ENCODE peak calls at places on chromosomes 7 and 10, in four cellular contexts. One of them, this sample, is unnamed.

GRCh38 chr10:130242483-130242882 is 106.3 kb downstream of the GLRX3 start:
- DNase-seq in stimulated activated CD4-positive, alpha-beta T cell treated with anti-CD3 and anti-CD28 coated beads, TNF-alpha, amount 100 ng/mL, for 4 hours: no peak
- DNase-seq in T-helper 1 cell: no peak
- DNase-seq in left ventricle myocardium inferior: no peak
- DNase-seq in this sample: no peak

GRCh38 chr7:50267525-50268041 is 36.9 kb upstream of the IKZF1 start:
- DNase-seq in stimulated activated CD4-positive, alpha-beta T cell treated with anti-CD3 and anti-CD28 coated beads, TNF-alpha, amount 100 ng/mL, for 4 hours: no peak
- DNase-seq in T-helper 1 cell: no peak
- DNase-seq in left ventricle myocardium inferior: no peak
- DNase-seq in this sample: no peak

GRCh38 chr7:74401137-74401859 is 52.4 kb upstream of the GTF2IRD1 start:
- DNase-seq in stimulated activated CD4-positive, alpha-beta T cell treated with anti-CD3 and anti-CD28 coated beads, TNF-alpha, amount 100 ng/mL, for 4 hours: peak
- DNase-seq in T-helper 1 cell: peak
- DNase-seq in left ventricle myocardium inferior: peak
- DNase-seq in this sample: peak

GRCh38 chr10:88528791-88529190 is 54.3 kb downstream of the RNLS start:
- DNase-seq in stimulated activated CD4-positive, alpha-beta T cell treated with anti-CD3 and anti-CD28 coated beads, TNF-alpha, amount 100 ng/mL, for 4 hours: no peak
- DNase-seq in T-helper 1 cell: no peak
- DNase-seq in left ventricle myocardium inferior: no peak
- DNase-seq in this sample: no peak

GRCh38 chr7:2083362-2083761 is 149.4 kb downstream of the MAD1L1 start:
- DNase-seq in stimulated activated CD4-positive, alpha-beta T cell treated with anti-CD3 and anti-CD28 coated beads, TNF-alpha, amount 100 ng/mL, for 4 hours: no peak
- DNase-seq in T-helper 1 cell: no peak
- DNase-seq in left ventricle myocardium inferior: no peak
- DNase-seq in this sample: no peak

GRCh38 chr10:52215745-52216361 is 98.2 kb upstream of the DKK1 start:
- DNase-seq in stimulated activated CD4-positive, alpha-beta T cell treated with anti-CD3 and anti-CD28 coated beads, TNF-alpha, amount 100 ng/mL, for 4 hours: peak
- DNase-seq in T-helper 1 cell: peak
- DNase-seq in left ventricle myocardium inferior: no peak
- DNase-seq in this sample: peak

GRCh38 chr7:97145068-97145467 is 27.6 kb downstream of the SDHAF3 start:
- DNase-seq in stimulated activated CD4-positive, alpha-beta T cell treated with anti-CD3 and anti-CD28 coated beads, TNF-alpha, amount 100 ng/mL, for 4 hours: no peak
- DNase-seq in T-helper 1 cell: no peak
- DNase-seq in left ventricle myocardium inferior: no peak
- DNase-seq in this sample: no peak

GRCh38 chr7:26476271-26476670 is 184.6 kb downstream of the SNX10 start:
- DNase-seq in stimulated activated CD4-positive, alpha-beta T cell treated with anti-CD3 and anti-CD28 coated beads, TNF-alpha, amount 100 ng/mL, for 4 hours: no peak
- DNase-seq in T-helper 1 cell: no peak
- DNase-seq in left ventricle myocardium inferior: no peak
- DNase-seq in this sample: no peak

GRCh38 chr10:52755297-52756062 is 17.1 kb downstream of the MBL2 start:
- DNase-seq in stimulated activated CD4-positive, alpha-beta T cell treated with anti-CD3 and anti-CD28 coated beads, TNF-alpha, amount 100 ng/mL, for 4 hours: no peak
- DNase-seq in T-helper 1 cell: no peak
- DNase-seq in left ventricle myocardium inferior: no peak
- DNase-seq in this sample: no peak

GRCh38 chr10:100984670-100985177 is 2.6 kb downstream of the MRPL43 start:
- DNase-seq in stimulated activated CD4-positive, alpha-beta T cell treated with anti-CD3 and anti-CD28 coated beads, TNF-alpha, amount 100 ng/mL, for 4 hours: no peak
- DNase-seq in T-helper 1 cell: no peak
- DNase-seq in left ventricle myocardium inferior: no peak
- DNase-seq in this sample: no peak